ENCODE peak calls at places on chromosomes 16 and 17, in five cellular contexts. F is stomach; T is thoracic aorta; H is mucosa of descending colon; G is CD8-positive, alpha-beta T cell. I is an unnamed sample.

GRCh38 chr16:67406628-67407027 is 9.6 kb downstream of the ZDHHC1 start:
- DNase-seq in F (no peak), T (no peak), G (no peak), H (no peak), I (peak; percentile 82)

GRCh38 chr16:3187798-3188674 is at the start of gene OR1F1:
- DNase-seq in T (no peak), G (peak; percentile 64), H (no peak), F (no peak), I (peak; percentile 62)

GRCh38 chr16:84518804-84519341 is 14.4 kb upstream of the MEAK7 start:
- DNase-seq in F (no peak), T (no peak), H (peak; percentile 77), G (peak; percentile 79), I (no peak)

GRCh38 chr17:22459953-22460350 is 767.6 kb downstream of the KCNJ18 start:
- DNase-seq in F (no peak), H (no peak), G (no peak), T (no peak), I (no peak)

GRCh38 chr16:66578596-66579531 is at the start of gene CMTM2:
- DNase-seq in F (no peak), T (no peak), H (no peak), G (peak; percentile 55), I (no peak)

GRCh38 chr16:12089492-12090161 is 113.1 kb downstream of the SNX29 start:
- DNase-seq in F (peak; percentile 67), T (peak; percentile 40), H (no peak), G (peak; percentile 64), I (peak; percentile 69)

GRCh38 chr16:11205754-11206459 is 50.1 kb downstream of the SOCS1 start:
- DNase-seq in H (peak; percentile 55), F (peak; percentile 38), T (no peak), G (no peak), I (no peak)

GRCh38 chr16:50002190-50002589 is 22.8 kb upstream of the CNEP1R1 start:
- DNase-seq in G (no peak), H (no peak), F (no peak), T (no peak), I (no peak)

GRCh38 chr16:12061336-12062055 is 85.0 kb downstream of the SNX29 start:
- DNase-seq in F (no peak), T (no peak), H (no peak), G (no peak), I (peak; percentile 8)

GRCh38 chr17:82055965-82056728 is 4.4 kb downstream of the GPS1 start:
- DNase-seq in F (no peak), H (no peak), T (no peak), G (no peak), I (no peak)

GRCh38 chr17:51670899-51671298 is 410.6 kb downstream of the UTP18 start:
- DNase-seq in G (no peak), H (no peak), T (no peak), F (no peak), I (no peak)

GRCh38 chr16:12214509-12214908 is 238.0 kb downstream of the SNX29 start:
- DNase-seq in G (no peak), T (no peak), F (no peak), H (no peak), I (no peak)

GRCh38 chr17:1188812-1189211 is 9.0 kb upstream of the ABR start:
- DNase-seq in H (peak; percentile 65), G (no peak), F (peak; percentile 97), T (peak; percentile 83), I (peak; percentile 93)

GRCh38 chr17:62882284-62882683 is 74.2 kb upstream of the MARCHF10 start:
- DNase-seq in T (no peak), H (no peak), G (no peak), F (no peak), I (no peak)

GRCh38 chr17:1179635-1180433 is at the start of gene ABR:
- DNase-seq in H (peak; percentile 51), T (no peak), F (peak; percentile 51), G (peak; percentile 76), I (no peak)

GRCh38 chr17:7654832-7655540 is 4.3 kb downstream of the ATP1B2 start:
- DNase-seq in T (no peak), F (no peak), G (no peak), H (no peak), I (peak; percentile 22)

GRCh38 chr16:54446639-54447038 is 160.1 kb upstream of the IRX3 start:
- DNase-seq in G (no peak), H (no peak), F (no peak), T (peak; percentile 51), I (peak; percentile 95)

GRCh38 chr16:3752984-3753383 is 35.7 kb upstream of the TRAP1 start:
- DNase-seq in H (no peak), F (no peak), T (no peak), G (no peak), I (no peak)

GRCh38 chr17:27458524-27458908 is 2.3 kb downstream of the KSR1 start:
- DNase-seq in T (no peak), F (no peak), G (no peak), H (no peak), I (no peak)

GRCh38 chr17:72184805-72185204 is 64.0 kb downstream of the SOX9 start:
- DNase-seq in H (no peak), T (no peak), G (no peak), F (no peak), I (no peak)

GRCh38 chr17:52524238-52524637 is 365.7 kb upstream of the CA10 start:
- DNase-seq in F (no peak), G (no peak), T (no peak), H (no peak), I (no peak)

GRCh38 chr16:89701425-89702406 is at the start of gene SPATA2L:
- DNase-seq in H (peak; percentile 96), F (peak; percentile 98), G (peak; percentile 99), T (no peak), I (peak; percentile 59)

GRCh38 chr17:75552847-75553552 is 27.5 kb downstream of the LLGL2 start:
- DNase-seq in T (no peak), F (no peak), H (no peak), G (no peak), I (no peak)

GRCh38 chr17:68295086-68295485 is 3.8 kb downstream of the ARSG start:
- DNase-seq in G (no peak), H (no peak), T (no peak), F (no peak), I (no peak)

GRCh38 chr16:22296225-22297113 is 740 bp upstream of the POLR3E start:
- DNase-seq in H (peak; percentile 14), T (no peak), F (no peak), G (no peak), I (peak; percentile 16)

GRCh38 chr17:27654654-27655524 is 23.9 kb downstream of the LGALS9 start:
- DNase-seq in H (peak; percentile 83), T (peak; percentile 23), G (peak; percentile 79), F (peak; percentile 75), I (peak; percentile 59)

GRCh38 chr17:72920513-72920912 is 172.0 kb downstream of the SLC39A11 start:
- DNase-seq in T (no peak), F (no peak), G (no peak), H (no peak), I (no peak)

DNA sequence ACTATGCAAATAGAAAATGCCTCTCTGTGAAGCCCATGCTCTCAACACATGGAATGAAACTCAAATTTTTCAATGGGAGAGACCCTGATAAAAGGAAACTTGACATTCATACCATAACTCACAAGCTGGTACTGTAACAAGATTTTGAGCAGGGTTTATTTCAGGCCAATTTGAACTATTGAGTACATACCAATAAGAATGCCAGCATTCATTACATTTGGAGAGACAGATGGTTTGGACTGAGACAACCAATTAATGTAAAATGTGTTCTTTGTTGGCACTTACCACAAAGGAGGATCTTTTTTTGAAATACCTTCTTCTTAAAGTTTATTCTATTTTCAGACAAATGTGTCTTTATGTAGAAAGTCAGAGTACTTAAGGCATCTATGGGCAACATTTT is 1357.0 kb upstream of the GOT2 start:
- DNase-seq in G (no peak), F (no peak), T (no peak), H (no peak), I (no peak)
- H3K4me3 ChIP-seq in G (no peak overlapping the region), F (no peak overlapping the region), T (no peak overlapping the region), H (no peak overlapping the region), I (no peak overlapping the region)

GRCh38 chr16:47158991-47159390 is 15.2 kb upstream of the NETO2 start:
- DNase-seq in T (no peak), F (no peak), H (no peak), G (no peak), I (no peak)

GRCh38 chr16:47160422-47160821 is 16.7 kb upstream of the NETO2 start:
- DNase-seq in T (no peak), H (no peak), F (no peak), G (no peak), I (no peak)

DNA sequence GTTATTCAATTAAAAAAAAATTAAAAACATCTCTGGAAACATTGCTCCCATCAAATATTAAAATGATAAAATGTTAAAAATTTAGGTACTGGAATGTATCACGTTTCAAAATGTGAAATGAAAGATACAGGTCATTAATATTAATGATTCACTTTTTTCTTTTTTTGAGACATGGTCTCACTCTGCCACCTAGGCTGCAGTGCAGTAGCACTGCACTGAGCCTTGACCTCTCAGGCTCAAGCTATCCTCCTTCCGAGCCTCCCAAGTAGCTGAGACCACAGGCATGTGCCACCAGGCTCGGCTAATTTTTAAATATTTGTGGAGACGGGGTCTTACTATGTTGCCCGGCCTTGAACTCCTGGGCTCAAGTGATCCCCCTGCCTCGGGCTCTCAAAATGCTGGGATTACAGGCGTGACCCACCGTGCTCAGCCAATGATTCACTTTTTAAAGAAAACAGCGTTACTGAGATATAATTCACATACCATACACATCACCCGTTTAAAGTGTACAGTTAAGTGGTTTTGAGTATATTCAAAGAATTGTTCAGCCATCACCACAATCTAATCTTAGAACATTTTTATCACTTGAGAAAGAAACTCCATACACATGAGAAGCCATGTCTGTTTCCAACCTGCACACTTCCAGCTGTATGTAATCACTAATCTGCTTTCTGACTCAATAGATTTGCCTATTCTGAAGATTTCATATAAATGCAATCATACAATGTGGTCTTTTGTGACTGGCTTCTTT is 19.1 kb upstream of the NETO2 start:
- DNase-seq in G (no peak), H (no peak), T (no peak), F (no peak), I (peak; percentile 25)
- TF ChIP-seq CTCF in G (no peak), H (no peak), T (no peak), F (no peak), I (no peak)

DNA sequence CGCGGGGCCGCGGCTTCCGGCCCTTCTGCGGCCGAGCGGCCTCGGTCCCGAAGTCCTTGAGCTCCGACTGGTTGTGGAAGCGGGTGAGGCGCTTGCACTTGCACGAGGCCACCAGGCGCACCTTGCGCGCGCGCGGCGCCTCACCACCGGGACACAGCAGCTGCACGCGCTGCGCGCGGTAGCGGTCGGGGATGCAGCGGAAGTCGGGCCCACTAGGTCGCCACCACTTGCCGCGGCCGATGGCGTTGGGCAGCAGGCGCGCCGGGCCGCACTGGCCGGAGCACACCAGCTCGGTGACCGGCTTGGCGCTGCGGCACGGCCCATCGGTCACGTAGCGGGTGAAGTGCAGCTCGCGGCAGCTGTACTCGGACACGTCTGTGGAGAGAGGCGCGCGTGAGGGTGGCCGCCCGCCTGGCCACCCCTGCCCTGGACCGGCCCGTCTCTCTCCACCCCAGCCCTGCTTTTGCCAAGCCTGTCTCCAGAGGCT is 3.2 kb downstream of the SOST start:
- DNase-seq in G (no peak), F (no peak), T (no peak), H (no peak), I (peak; percentile 23)
- H3K4me3 ChIP-seq in G (no peak overlapping the region), F (peak overlapping the region; percentile 12), T (peak overlapping the region; percentile 43), H (no peak overlapping the region), I (no peak overlapping the region)

GRCh38 chr16:55843105-55843395 is 10.2 kb upstream of the CES1 start:
- DNase-seq in T (no peak), F (no peak), H (no peak), G (no peak), I (no peak)
- TF ChIP-seq CTCF in T (no peak), F (no peak), H (no peak), G (peak; percentile 42), I (no peak)

I was measured in fibroblast of the aortic adventitia.